ENCODE peak calls at places on chromosomes 4 and X, in seven cellular contexts. Y, O, D, B, T, A and W are unnamed samples.
A peak's percentile ranks its signal among the peaks of the same experiment; 100 is the strongest.

GRCh38 chr4:58734030-58734673 is 1624.0 kb upstream of the IGFBP7 start:
- DNase-seq in Y (no peak), O (no peak), D (no peak), B (no peak), T (no peak), A (peak; percentile 9), W (no peak)

GRCh38 chr4:42819863-42820514 is 72.5 kb upstream of the GRXCR1 start:
- DNase-seq in Y (no peak), O (no peak), D (no peak), B (no peak), T (no peak), A (no peak), W (no peak)

GRCh38 chrX:96982159-96982558 is 98.5 kb downstream of the RPA4 start:
- DNase-seq in Y (no peak), O (no peak), D (no peak), B (no peak), T (no peak), A (no peak), W (no peak)

GRCh38 chrX:39616098-39616729 is 481.5 kb downstream of the BCOR start:
- DNase-seq in Y (no peak), O (no peak), D (no peak), B (no peak), T (no peak), A (no peak), W (no peak)

GRCh38 chr4:155943610-155944329 is 9.9 kb downstream of the CTSO start:
- DNase-seq in Y (no peak), O (no peak), D (no peak), B (no peak), T (no peak), A (no peak), W (no peak)

GRCh38 chr4:4308800-4309441 is 18.9 kb downstream of the ZBTB49 start:
- DNase-seq in Y (no peak), O (no peak), D (no peak), B (no peak), T (no peak), A (no peak), W (no peak)

GRCh38 chr4:11843340-11843739 is 414.6 kb upstream of the HS3ST1 start:
- DNase-seq in Y (no peak), O (no peak), D (no peak), B (no peak), T (no peak), A (no peak), W (no peak)

GRCh38 chr4:2924286-2924685 is 38.9 kb downstream of the NOP14 start:
- DNase-seq in Y (no peak), O (no peak), D (no peak), B (no peak), T (no peak), A (no peak), W (no peak)

GRCh38 chr4:97656034-97656720 is 487.1 kb downstream of the STPG2 start:
- DNase-seq in Y (no peak), O (peak; percentile 95), D (no peak), B (no peak), T (no peak), A (peak; percentile 51), W (no peak)

GRCh38 chrX:35166023-35166422 is 223.4 kb downstream of the FAM47B start:
- DNase-seq in Y (no peak), O (no peak), D (no peak), B (no peak), T (no peak), A (no peak), W (no peak)

GRCh38 chrX:129634541-129634940 is 20.2 kb downstream of the APLN start:
- DNase-seq in Y (no peak), O (no peak), D (no peak), B (no peak), T (no peak), A (no peak), W (no peak)

GRCh38 chrX:37905436-37906147 is 58.2 kb upstream of the DYNLT3 start:
- DNase-seq in Y (no peak), O (no peak), D (peak; percentile 8), B (peak; percentile 25), T (no peak), A (peak; percentile 45), W (no peak)

GRCh38 chrX:129823115-129823514 is 20.6 kb downstream of the ZDHHC9 start:
- DNase-seq in Y (no peak), O (no peak), D (peak; percentile 13), B (no peak), T (peak; percentile 50), A (peak; percentile 58), W (no peak)

GRCh38 chr4:23001478-23001877 is 308.7 kb downstream of the GBA3 start:
- DNase-seq in Y (no peak), O (no peak), D (no peak), B (no peak), T (peak; percentile 8), A (no peak), W (no peak)

GRCh38 chr4:169619518-169619957 is 840 bp upstream of the CLCN3 start:
- DNase-seq in Y (no peak), O (peak; percentile 46), D (peak; percentile 35), B (peak; percentile 34), T (peak; percentile 47), A (peak; percentile 68), W (no peak)

GRCh38 chr4:3295837-3296624 is 3.2 kb downstream of the RGS12 start:
- DNase-seq in Y (no peak), O (no peak), D (no peak), B (peak; percentile 4), T (no peak), A (no peak), W (peak; percentile 4)

GRCh38 chr4:36024901-36025610 is 219.3 kb downstream of the ARAP2 start:
- DNase-seq in Y (no peak), O (peak; percentile 44), D (no peak), B (no peak), T (no peak), A (no peak), W (no peak)

GRCh38 chrX:40278340-40279090 is 180.8 kb upstream of the BCOR start:
- DNase-seq in Y (no peak), O (no peak), D (no peak), B (no peak), T (no peak), A (peak; percentile 14), W (no peak)

GRCh38 chrX:49079489-49080428 is at the start of gene WDR45:
- DNase-seq in Y (peak; percentile 70), O (no peak), D (peak; percentile 82), B (peak; percentile 80), T (peak; percentile 83), A (peak; percentile 78), W (no peak)

GRCh38 chr4:184748251-184748652 is 14.4 kb upstream of the CENPU start:
- DNase-seq in Y (peak; percentile 65), O (peak; percentile 66), D (peak; percentile 54), B (no peak), T (no peak), A (no peak), W (no peak)

GRCh38 chr4:142719854-142720541 is 126.1 kb downstream of the INPP4B start:
- DNase-seq in Y (no peak), O (peak; percentile 86), D (no peak), B (no peak), T (no peak), A (peak; percentile 29), W (no peak)

GRCh38 chr4:16684083-16684482 is 214.4 kb downstream of the LDB2 start:
- DNase-seq in Y (no peak), O (no peak), D (no peak), B (no peak), T (no peak), A (no peak), W (no peak)

GRCh38 chrX:153102436-153102835 is 30.2 kb downstream of the PNMA6A start:
- DNase-seq in Y (no peak), O (no peak), D (no peak), B (no peak), T (no peak), A (peak; percentile 1), W (no peak)

GRCh38 chr4:94892051-94892450 is 134.3 kb downstream of the BMPR1B start:
- DNase-seq in Y (no peak), O (peak; percentile 5), D (no peak), B (no peak), T (no peak), A (peak; percentile 78), W (no peak)
- TF ChIP-seq CTCF in Y (no peak), O (peak; percentile 43), D (no peak), B (no peak), T (no peak), A (peak; percentile 12), W (no peak)

GRCh38 chr4:82934441-82934840 is 33.9 kb downstream of the THAP9 start:
- DNase-seq in Y (no peak), O (no peak), D (no peak), B (no peak), T (no peak), A (no peak), W (no peak)

GRCh38 chr4:82939414-82939813 is 38.9 kb downstream of the THAP9 start:
- DNase-seq in Y (no peak), O (no peak), D (no peak), B (no peak), T (no peak), A (no peak), W (no peak)
- TF ChIP-seq CTCF in Y (no peak), O (no peak), D (no peak), B (no peak), T (no peak), A (no peak), W (no peak)

GRCh38 chr4:83962492-83962891 is 426.6 kb downstream of the GPAT3 start:
- DNase-seq in Y (no peak), O (no peak), D (no peak), B (no peak), T (no peak), A (no peak), W (no peak)

GRCh38 chr4:83964996-83965541 is 429.2 kb downstream of the GPAT3 start:
- DNase-seq in Y (no peak), O (peak; percentile 21), D (no peak), B (no peak), T (no peak), A (peak; percentile 18), W (no peak)

GRCh38 chr4:83959160-83959559 is 423.3 kb downstream of the GPAT3 start:
- DNase-seq in Y (no peak), O (no peak), D (no peak), B (no peak), T (no peak), A (no peak), W (no peak)

DNA sequence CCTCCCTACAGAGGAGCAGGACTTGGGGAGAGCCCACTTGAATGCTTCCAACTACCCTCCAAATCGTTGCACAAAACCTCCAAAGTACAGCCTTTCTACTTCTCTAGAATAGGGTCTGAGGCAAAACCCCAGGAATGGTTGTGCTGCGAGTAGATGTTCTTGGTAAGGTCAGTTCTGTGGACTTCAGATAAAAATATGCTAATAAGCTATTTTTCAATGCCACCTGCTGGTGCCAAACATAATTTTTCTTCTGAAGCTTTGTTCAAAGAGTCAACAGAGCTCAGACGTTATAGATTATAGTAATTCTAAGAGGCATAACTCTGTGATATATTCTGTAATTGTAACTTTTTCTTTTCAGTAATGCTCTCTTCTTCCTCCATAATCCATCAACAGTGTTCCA is 425.7 kb downstream of the GPAT3 start:
- DNase-seq in Y (no peak), O (no peak), D (no peak), B (no peak), T (no peak), A (peak; percentile 21), W (no peak)
- TF ChIP-seq CTCF in Y (peak; percentile 33), O (peak; percentile 58), D (no peak), B (no peak), T (no peak), A (peak; percentile 50), W (no peak)

GRCh38 chr4:119284876-119285611 is 36.9 kb downstream of the FABP2 start:
- DNase-seq in Y (no peak), O (no peak), D (no peak), B (no peak), T (no peak), A (peak; percentile 11), W (no peak)
- TF ChIP-seq CTCF in Y (peak; percentile 30), O (no peak), D (no peak), B (peak; percentile 13), T (no peak), A (no peak), W (no peak)